ENCODE peak calls at places on chromosomes 12 and 14, in seven cellular contexts. C is central memory CD4-positive, alpha-beta T cell; U is caudate nucleus; D is mucosa of descending colon; Q is LoVo; O is sciatic nerve; S is fibroblast of mammary gland. W is an unnamed sample.

GRCh38 chr12:42588981-42589464 is 523 bp downstream of the PRICKLE1 start:
- DNase-seq in S (no peak), Q (no peak), D (peak; percentile 45), O (peak; percentile 69), U (no peak), C (no peak), W (peak; percentile 59)

GRCh38 chr12:59583003-59583712 is 12.7 kb upstream of the SLC16A7 start:
- DNase-seq in S (no peak), D (no peak), C (no peak), U (no peak), Q (no peak), O (no peak), W (no peak)

GRCh38 chr12:69583203-69583602 is 2.1 kb upstream of the CCT2 start:
- DNase-seq in O (no peak), Q (no peak), S (no peak), D (no peak), U (no peak), C (no peak), W (peak; percentile 20)

GRCh38 chr12:9910716-9911421 is 21.3 kb downstream of the CLEC2A start:
- DNase-seq in C (no peak), S (peak; percentile 60), U (no peak), Q (peak; percentile 25), D (no peak), O (no peak), W (peak; percentile 19)

GRCh38 chr12:79689477-79690155 is 1.1 kb downstream of the PAWR start:
- DNase-seq in O (peak; percentile 67), Q (peak; percentile 49), S (peak; percentile 46), D (peak; percentile 74), U (no peak), C (no peak), W (peak; percentile 77)

GRCh38 chr14:65332141-65332871 is 80.2 kb upstream of the FUT8 start:
- DNase-seq in D (no peak), S (peak; percentile 47), Q (peak; percentile 20), U (no peak), O (no peak), C (no peak), W (no peak)

GRCh38 chr12:124097681-124098080 is 124.7 kb downstream of the ZNF664 start:
- DNase-seq in S (no peak), O (no peak), U (no peak), D (no peak), C (no peak), Q (no peak), W (no peak)

GRCh38 chr14:106883218-106883692 is 1356.9 kb downstream of the TMEM121 start:
- DNase-seq in D (peak; percentile 59), Q (no peak), U (no peak), C (no peak), S (no peak), O (no peak), W (peak; percentile 40)

GRCh38 chr12:108580531-108580930 is 17.4 kb downstream of the TMEM119 start:
- DNase-seq in U (no peak), C (no peak), S (peak; percentile 56), O (no peak), Q (no peak), D (no peak), W (no peak)

GRCh38 chr14:23640524-23641141 is 4.5 kb downstream of the DHRS2 start:
- DNase-seq in S (peak; percentile 88), U (no peak), O (peak; percentile 87), D (no peak), Q (peak; percentile 6), C (no peak), W (no peak)

GRCh38 chr14:103127861-103128598 is 4.8 kb downstream of the TNFAIP2 start:
- DNase-seq in S (no peak), D (peak; percentile 49), O (peak; percentile 50), C (no peak), U (no peak), Q (no peak), W (no peak)

GRCh38 chr14:50366115-50366514 is 30.6 kb downstream of the CDKL1 start:
- DNase-seq in C (no peak), Q (peak; percentile 38), U (no peak), O (no peak), D (peak; percentile 52), S (peak; percentile 45), W (no peak)

GRCh38 chr12:102954143-102954542 is 3.3 kb upstream of the ASCL1 start:
- DNase-seq in U (no peak), D (no peak), Q (no peak), O (no peak), S (no peak), C (no peak), W (no peak)

GRCh38 chr14:22303589-22304195 is 285.3 kb downstream of the DAD1 start:
- DNase-seq in Q (peak; percentile 15), U (no peak), O (no peak), C (peak; percentile 0), S (peak; percentile 25), D (no peak), W (peak; percentile 15)

GRCh38 chr14:61752626-61753025 is 9.6 kb upstream of the SNAPC1 start:
- DNase-seq in C (no peak), D (no peak), U (no peak), S (no peak), Q (no peak), O (no peak), W (no peak)

GRCh38 chr12:95995238-95996031 is 709 bp downstream of the HAL start:
- DNase-seq in O (no peak), C (no peak), S (no peak), Q (no peak), D (no peak), U (no peak), W (no peak)

GRCh38 chr12:123398918-123399617 is 15.1 kb downstream of the KMT5A start:
- DNase-seq in C (no peak), U (no peak), Q (no peak), O (no peak), D (no peak), S (no peak), W (no peak)

GRCh38 chr14:69895109-69895508 is 15.9 kb downstream of the SMOC1 start:
- DNase-seq in O (no peak), Q (no peak), S (no peak), C (no peak), U (no peak), D (no peak), W (no peak)

GRCh38 chr12:91990525-91990924 is 155.1 kb downstream of the BTG1 start:
- DNase-seq in C (no peak), U (no peak), O (no peak), Q (no peak), S (no peak), D (no peak), W (no peak)

GRCh38 chr12:120670667-120671066 is 16.3 kb upstream of the MLEC start:
- DNase-seq in D (no peak), Q (no peak), U (no peak), S (no peak), C (no peak), O (no peak), W (no peak)

GRCh38 chr12:126346087-126346486 is 1280.9 kb downstream of the AACS start:
- DNase-seq in D (no peak), C (no peak), O (no peak), U (no peak), Q (no peak), S (no peak), W (no peak)

GRCh38 chr14:60184597-60185555 is 19.7 kb upstream of the DHRS7 start:
- DNase-seq in C (no peak), S (peak; percentile 23), U (no peak), Q (no peak), O (no peak), D (no peak), W (no peak)

GRCh38 chr12:52210186-52210924 is 18.5 kb upstream of the KRT80 start:
- DNase-seq in U (no peak), S (peak; percentile 87), C (no peak), O (no peak), D (no peak), Q (no peak), W (peak; percentile 77)

GRCh38 chr12:22759769-22760674 is 135.1 kb downstream of the ETNK1 start:
- DNase-seq in U (no peak), O (no peak), D (no peak), Q (no peak), S (no peak), C (no peak), W (no peak)

GRCh38 chr14:58098507-58098906 is 53.5 kb downstream of the ARMH4 start:
- DNase-seq in C (no peak), D (no peak), U (no peak), Q (peak; percentile 10), O (no peak), S (no peak), W (no peak)

GRCh38 chr12:52821826-52822660 is 8.1 kb upstream of the KRT4 start:
- DNase-seq in Q (peak; percentile 26), O (no peak), U (no peak), S (no peak), D (no peak), C (no peak), W (no peak)

GRCh38 chr12:4106617-4107016 is 166.9 kb upstream of the CCND2 start:
- DNase-seq in S (no peak), Q (no peak), O (no peak), C (peak; percentile 5), D (no peak), U (no peak), W (no peak)

GRCh38 chr12:38384816-38385491 is 68.4 kb downstream of the ALG10B start:
- DNase-seq in O (no peak), S (no peak), U (no peak), D (peak; percentile 15), C (no peak), Q (no peak), W (peak; percentile 86)

GRCh38 chr12:53198470-53199110 is 8.5 kb downstream of the ITGB7 start:
- DNase-seq in D (no peak), C (peak; percentile 43), Q (no peak), S (no peak), U (no peak), O (no peak), W (no peak)

GRCh38 chr12:125210104-125210755 is 145.0 kb downstream of the AACS start:
- DNase-seq in C (no peak), S (no peak), O (no peak), D (no peak), Q (no peak), U (no peak), W (no peak)

GRCh38 chr12:53805801-53806200 is 54.0 kb upstream of the CISTR start:
- DNase-seq in U (no peak), O (no peak), D (no peak), Q (no peak), S (peak; percentile 62), C (no peak), W (peak; percentile 47)

GRCh38 chr12:83121886-83122622 is 435.3 kb downstream of the TMTC2 start:
- DNase-seq in Q (no peak), C (no peak), O (no peak), D (no peak), S (no peak), U (no peak), W (no peak)

GRCh38 chr14:49953196-49953595 is 60.3 kb downstream of the ARF6 start:
- DNase-seq in O (no peak), C (no peak), D (no peak), U (no peak), Q (no peak), S (no peak), W (no peak)

GRCh38 chr12:80648866-80649265 is 58.6 kb upstream of the MYF6 start:
- DNase-seq in U (no peak), C (no peak), S (peak; percentile 93), Q (no peak), O (no peak), D (no peak), W (no peak)

GRCh38 chr12:113766880-113767878 is 198.9 kb downstream of the RBM19 start:
- DNase-seq in U (no peak), O (no peak), D (no peak), Q (no peak), C (no peak), S (peak; percentile 66), W (peak; percentile 44)

GRCh38 chr12:69515394-69515793 is 45.2 kb downstream of the FRS2 start:
- DNase-seq in Q (no peak), C (no peak), O (no peak), U (no peak), D (no peak), S (no peak), W (no peak)

GRCh38 chr12:104652910-104653309 is 196.2 kb downstream of the CHST11 start:
- DNase-seq in S (no peak), U (no peak), O (no peak), D (no peak), C (no peak), Q (no peak), W (no peak)